ENCODE peak calls at places on chromosome 19, in nine cellular contexts. One of them, this sample, is unnamed.

GRCh38 chr19:34135401-34135800 is 36.9 kb upstream of the LSM14A start:
- DNase-seq in retinal pigment epithelial cell: no peak
- DNase-seq in CD4-positive, alpha-beta T cell: no peak
- DNase-seq in astrocyte of the cerebellum: no peak
- DNase-seq in A549: no peak
- DNase-seq in GM12865: no peak
- DNase-seq in activated CD8-positive, alpha-beta T cell treated with anti-CD3 and anti-CD28 coated beads for 36 hours: no peak
- DNase-seq in WTC11: no peak
- DNase-seq in IMR-90: no peak
- DNase-seq in this sample: no peak

GRCh38 chr19:42360787-42361544 is 29.1 kb downstream of the CNFN start:
- DNase-seq in astrocyte of the cerebellum: no peak
- DNase-seq in WTC11: peak; percentile 79
- DNase-seq in activated CD8-positive, alpha-beta T cell treated with anti-CD3 and anti-CD28 coated beads for 36 hours: no peak
- DNase-seq in GM12865: no peak
- DNase-seq in IMR-90: no peak
- DNase-seq in retinal pigment epithelial cell: no peak
- DNase-seq in A549: no peak
- DNase-seq in CD4-positive, alpha-beta T cell: no peak
- DNase-seq in this sample: no peak

GRCh38 chr19:34254552-34255432 is at the start of gene GARRE1:
- DNase-seq in GM12865: peak; percentile 84
- DNase-seq in astrocyte of the cerebellum: no peak
- DNase-seq in WTC11: peak; percentile 53
- DNase-seq in IMR-90: peak; percentile 24
- DNase-seq in activated CD8-positive, alpha-beta T cell treated with anti-CD3 and anti-CD28 coated beads for 36 hours: peak; percentile 88
- DNase-seq in CD4-positive, alpha-beta T cell: no peak
- DNase-seq in retinal pigment epithelial cell: no peak
- DNase-seq in A549: peak; percentile 96
- DNase-seq in this sample: peak; percentile 44

GRCh38 chr19:55618426-55618825 is 5.9 kb downstream of the ZNF784 start:
- DNase-seq in WTC11: no peak
- DNase-seq in GM12865: no peak
- DNase-seq in retinal pigment epithelial cell: no peak
- DNase-seq in activated CD8-positive, alpha-beta T cell treated with anti-CD3 and anti-CD28 coated beads for 36 hours: no peak
- DNase-seq in IMR-90: no peak
- DNase-seq in CD4-positive, alpha-beta T cell: no peak
- DNase-seq in A549: no peak
- DNase-seq in astrocyte of the cerebellum: no peak
- DNase-seq in this sample: no peak

GRCh38 chr19:5692785-5693194 is 2.7 kb downstream of the RPL36 start:
- DNase-seq in astrocyte of the cerebellum: no peak
- DNase-seq in WTC11: no peak
- DNase-seq in CD4-positive, alpha-beta T cell: no peak
- DNase-seq in IMR-90: no peak
- DNase-seq in A549: no peak
- DNase-seq in retinal pigment epithelial cell: no peak
- DNase-seq in activated CD8-positive, alpha-beta T cell treated with anti-CD3 and anti-CD28 coated beads for 36 hours: peak; percentile 24
- DNase-seq in GM12865: no peak
- DNase-seq in this sample: no peak

GRCh38 chr19:37845932-37846331 is 60.5 kb downstream of the WDR87 start:
- DNase-seq in activated CD8-positive, alpha-beta T cell treated with anti-CD3 and anti-CD28 coated beads for 36 hours: no peak
- DNase-seq in A549: no peak
- DNase-seq in astrocyte of the cerebellum: no peak
- DNase-seq in WTC11: no peak
- DNase-seq in retinal pigment epithelial cell: no peak
- DNase-seq in GM12865: no peak
- DNase-seq in CD4-positive, alpha-beta T cell: no peak
- DNase-seq in IMR-90: peak; percentile 24
- DNase-seq in this sample: no peak

GRCh38 chr19:15779756-15780476 is 7.5 kb upstream of the OR10H5 start:
- DNase-seq in GM12865: no peak
- DNase-seq in astrocyte of the cerebellum: no peak
- DNase-seq in retinal pigment epithelial cell: no peak
- DNase-seq in IMR-90: no peak
- DNase-seq in CD4-positive, alpha-beta T cell: no peak
- DNase-seq in activated CD8-positive, alpha-beta T cell treated with anti-CD3 and anti-CD28 coated beads for 36 hours: no peak
- DNase-seq in WTC11: no peak
- DNase-seq in A549: no peak
- DNase-seq in this sample: no peak

GRCh38 chr19:55070755-55071502 is 4.7 kb upstream of the EPS8L1 start:
- DNase-seq in GM12865: no peak
- DNase-seq in CD4-positive, alpha-beta T cell: no peak
- DNase-seq in WTC11: no peak
- DNase-seq in retinal pigment epithelial cell: no peak
- DNase-seq in astrocyte of the cerebellum: no peak
- DNase-seq in activated CD8-positive, alpha-beta T cell treated with anti-CD3 and anti-CD28 coated beads for 36 hours: no peak
- DNase-seq in IMR-90: peak; percentile 58
- DNase-seq in A549: peak; percentile 81
- DNase-seq in this sample: no peak

GRCh38 chr19:48624791-48625723 is 5.8 kb downstream of the SPHK2 start:
- DNase-seq in WTC11: no peak
- DNase-seq in A549: no peak
- DNase-seq in activated CD8-positive, alpha-beta T cell treated with anti-CD3 and anti-CD28 coated beads for 36 hours: no peak
- DNase-seq in retinal pigment epithelial cell: no peak
- DNase-seq in IMR-90: no peak
- DNase-seq in astrocyte of the cerebellum: no peak
- DNase-seq in GM12865: no peak
- DNase-seq in CD4-positive, alpha-beta T cell: no peak
- DNase-seq in this sample: no peak

GRCh38 chr19:48625891-48626327 is 6.6 kb downstream of the SPHK2 start:
- DNase-seq in WTC11: no peak
- DNase-seq in IMR-90: no peak
- DNase-seq in A549: no peak
- DNase-seq in CD4-positive, alpha-beta T cell: no peak
- DNase-seq in GM12865: no peak
- DNase-seq in activated CD8-positive, alpha-beta T cell treated with anti-CD3 and anti-CD28 coated beads for 36 hours: no peak
- DNase-seq in retinal pigment epithelial cell: no peak
- DNase-seq in astrocyte of the cerebellum: no peak
- DNase-seq in this sample: no peak

GRCh38 chr19:48623556-48624066 is 4.3 kb downstream of the SPHK2 start:
- DNase-seq in retinal pigment epithelial cell: no peak
- DNase-seq in CD4-positive, alpha-beta T cell: no peak
- DNase-seq in astrocyte of the cerebellum: no peak
- DNase-seq in GM12865: no peak
- DNase-seq in IMR-90: no peak
- DNase-seq in A549: no peak
- DNase-seq in activated CD8-positive, alpha-beta T cell treated with anti-CD3 and anti-CD28 coated beads for 36 hours: no peak
- DNase-seq in WTC11: no peak
- DNase-seq in this sample: no peak

GRCh38 chr19:48627211-48627864 is 8.0 kb downstream of the SPHK2 start:
- DNase-seq in retinal pigment epithelial cell: no peak
- DNase-seq in GM12865: no peak
- DNase-seq in IMR-90: no peak
- DNase-seq in CD4-positive, alpha-beta T cell: no peak
- DNase-seq in A549: no peak
- DNase-seq in astrocyte of the cerebellum: no peak
- DNase-seq in WTC11: no peak
- DNase-seq in activated CD8-positive, alpha-beta T cell treated with anti-CD3 and anti-CD28 coated beads for 36 hours: peak; percentile 75
- DNase-seq in this sample: no peak

DNA sequence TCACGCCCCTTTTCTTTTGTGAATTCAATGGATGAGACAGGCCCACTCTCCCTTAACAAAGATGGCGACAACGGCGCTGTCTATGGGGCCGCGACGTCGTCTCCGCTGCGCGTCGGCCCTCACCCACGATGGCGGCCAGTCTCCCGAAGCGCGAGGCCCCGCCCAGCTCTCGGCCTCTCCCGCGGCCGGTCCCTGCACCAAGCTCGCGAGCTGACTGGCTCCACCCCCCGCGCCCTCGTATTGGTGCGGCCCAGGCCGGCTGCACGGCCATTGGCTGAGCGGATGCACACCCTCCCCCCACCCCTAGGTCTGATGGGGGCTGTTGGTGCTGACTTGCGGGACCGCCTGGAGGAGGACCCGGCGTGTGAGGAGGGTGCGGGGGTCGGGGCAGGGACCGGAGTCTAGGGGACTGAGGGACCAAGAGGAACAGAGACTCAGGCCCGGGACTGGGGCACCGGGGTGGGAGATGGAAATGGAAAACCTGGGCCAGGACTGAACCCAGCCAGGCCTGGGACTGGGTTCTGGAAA is 4.8 kb downstream of the SPHK2 start:
- DNase-seq in CD4-positive, alpha-beta T cell: peak; percentile 95
- DNase-seq in GM12865: peak; percentile 98
- DNase-seq in astrocyte of the cerebellum: peak; percentile 95
- DNase-seq in IMR-90: peak; percentile 97
- DNase-seq in WTC11: peak; percentile 100
- DNase-seq in retinal pigment epithelial cell: peak; percentile 85
- DNase-seq in activated CD8-positive, alpha-beta T cell treated with anti-CD3 and anti-CD28 coated beads for 36 hours: peak; percentile 98
- DNase-seq in A549: peak; percentile 93
- DNase-seq in this sample: peak; percentile 96
- TF ChIP-seq CTCF in CD4-positive, alpha-beta T cell: no peak
- TF ChIP-seq CTCF in GM12865: no peak
- TF ChIP-seq CTCF in astrocyte of the cerebellum: no peak
- TF ChIP-seq CTCF in IMR-90: no peak
- TF ChIP-seq CTCF in WTC11: no peak
- TF ChIP-seq CTCF in retinal pigment epithelial cell: no peak
- TF ChIP-seq CTCF in activated CD8-positive, alpha-beta T cell treated with anti-CD3 and anti-CD28 coated beads for 36 hours: no peak
- TF ChIP-seq CTCF in A549: no peak
- TF ChIP-seq CTCF in this sample: no peak

DNA sequence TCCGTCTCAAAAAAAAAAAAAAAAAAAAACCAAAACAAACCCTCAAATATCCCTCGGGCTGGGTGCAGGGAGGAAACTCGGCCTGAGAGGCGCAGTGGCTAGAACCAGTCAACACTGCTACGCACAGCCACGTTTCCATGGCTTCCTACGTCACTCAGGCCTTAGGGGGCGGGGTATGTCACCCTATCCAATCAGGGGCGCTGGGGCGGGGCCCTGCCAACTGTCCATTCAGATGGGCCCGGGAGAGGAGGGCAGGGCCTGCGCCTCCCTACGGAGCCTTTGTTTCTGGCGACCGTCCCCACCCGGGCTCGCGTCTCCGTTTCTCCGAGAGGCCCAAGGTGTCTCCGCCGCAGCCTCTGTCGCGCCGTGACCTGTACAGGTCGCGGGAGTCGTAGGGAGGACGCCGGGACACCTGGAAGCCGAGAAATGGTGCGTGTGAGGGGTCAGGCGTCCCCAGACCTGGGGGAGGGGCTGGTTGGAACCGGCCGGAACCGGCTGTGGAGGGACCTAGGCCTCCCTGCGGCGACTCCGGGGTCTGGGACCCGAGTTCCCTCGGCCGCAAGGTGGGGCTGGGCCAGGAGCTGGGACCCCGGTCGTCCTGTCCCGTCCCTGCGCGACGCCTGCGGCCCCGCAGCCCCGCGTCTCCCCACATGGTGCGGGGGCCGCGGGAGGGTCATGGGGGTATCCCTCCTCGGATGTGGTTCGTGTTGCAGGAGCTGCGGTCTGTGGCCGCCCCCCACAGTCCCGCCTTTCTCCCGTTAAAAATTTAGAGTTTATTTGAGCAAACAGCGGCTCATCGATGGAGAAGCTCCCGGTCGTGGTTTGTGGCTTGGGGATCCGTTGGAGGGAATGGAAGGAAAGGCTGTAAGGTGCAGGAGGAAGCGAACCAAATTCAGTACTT is at the start of gene ZNF627:
- DNase-seq in A549: peak; percentile 94
- DNase-seq in activated CD8-positive, alpha-beta T cell treated with anti-CD3 and anti-CD28 coated beads for 36 hours: peak; percentile 100
- DNase-seq in retinal pigment epithelial cell: peak; percentile 93
- DNase-seq in IMR-90: peak; percentile 98
- DNase-seq in WTC11: peak; percentile 100
- DNase-seq in astrocyte of the cerebellum: peak; percentile 95
- DNase-seq in CD4-positive, alpha-beta T cell: peak; percentile 95
- DNase-seq in GM12865: peak; percentile 99
- DNase-seq in this sample: peak; percentile 95
- TF ChIP-seq CTCF in A549: no peak
- TF ChIP-seq CTCF in activated CD8-positive, alpha-beta T cell treated with anti-CD3 and anti-CD28 coated beads for 36 hours: peak; percentile 5
- TF ChIP-seq CTCF in retinal pigment epithelial cell: peak; percentile 18
- TF ChIP-seq CTCF in IMR-90: peak; percentile 16
- TF ChIP-seq CTCF in WTC11: no peak
- TF ChIP-seq CTCF in astrocyte of the cerebellum: no peak
- TF ChIP-seq CTCF in CD4-positive, alpha-beta T cell: no peak
- TF ChIP-seq CTCF in GM12865: peak; percentile 5
- TF ChIP-seq CTCF in this sample: no peak

GRCh38 chr19:7640803-7641202 is 3.9 kb downstream of the STXBP2 start:
- DNase-seq in astrocyte of the cerebellum: no peak
- DNase-seq in A549: no peak
- DNase-seq in retinal pigment epithelial cell: no peak
- DNase-seq in activated CD8-positive, alpha-beta T cell treated with anti-CD3 and anti-CD28 coated beads for 36 hours: no peak
- DNase-seq in GM12865: no peak
- DNase-seq in WTC11: no peak
- DNase-seq in IMR-90: no peak
- DNase-seq in CD4-positive, alpha-beta T cell: no peak
- DNase-seq in this sample: no peak

GRCh38 chr19:7642295-7643046 is 5.6 kb downstream of the STXBP2 start:
- DNase-seq in A549: no peak
- DNase-seq in activated CD8-positive, alpha-beta T cell treated with anti-CD3 and anti-CD28 coated beads for 36 hours: no peak
- DNase-seq in IMR-90: no peak
- DNase-seq in GM12865: no peak
- DNase-seq in astrocyte of the cerebellum: no peak
- DNase-seq in retinal pigment epithelial cell: no peak
- DNase-seq in WTC11: no peak
- DNase-seq in CD4-positive, alpha-beta T cell: no peak
- DNase-seq in this sample: no peak

GRCh38 chr19:7639863-7640348 is 3.0 kb downstream of the STXBP2 start:
- DNase-seq in GM12865: no peak
- DNase-seq in IMR-90: no peak
- DNase-seq in astrocyte of the cerebellum: no peak
- DNase-seq in WTC11: no peak
- DNase-seq in A549: no peak
- DNase-seq in activated CD8-positive, alpha-beta T cell treated with anti-CD3 and anti-CD28 coated beads for 36 hours: no peak
- DNase-seq in CD4-positive, alpha-beta T cell: no peak
- DNase-seq in retinal pigment epithelial cell: no peak
- DNase-seq in this sample: no peak

GRCh38 chr19:7638802-7639465 is 2.0 kb downstream of the STXBP2 start:
- DNase-seq in activated CD8-positive, alpha-beta T cell treated with anti-CD3 and anti-CD28 coated beads for 36 hours: no peak
- DNase-seq in astrocyte of the cerebellum: no peak
- DNase-seq in CD4-positive, alpha-beta T cell: no peak
- DNase-seq in WTC11: no peak
- DNase-seq in A549: no peak
- DNase-seq in retinal pigment epithelial cell: no peak
- DNase-seq in GM12865: no peak
- DNase-seq in IMR-90: no peak
- DNase-seq in this sample: peak; percentile 93

GRCh38 chr19:7641288-7642276 is 4.7 kb downstream of the STXBP2 start:
- DNase-seq in activated CD8-positive, alpha-beta T cell treated with anti-CD3 and anti-CD28 coated beads for 36 hours: no peak
- DNase-seq in A549: no peak
- DNase-seq in retinal pigment epithelial cell: no peak
- DNase-seq in CD4-positive, alpha-beta T cell: no peak
- DNase-seq in astrocyte of the cerebellum: no peak
- DNase-seq in WTC11: peak; percentile 66
- DNase-seq in IMR-90: no peak
- DNase-seq in GM12865: no peak
- DNase-seq in this sample: no peak
- TF ChIP-seq CTCF in activated CD8-positive, alpha-beta T cell treated with anti-CD3 and anti-CD28 coated beads for 36 hours: no peak
- TF ChIP-seq CTCF in A549: no peak
- TF ChIP-seq CTCF in retinal pigment epithelial cell: peak; percentile 22
- TF ChIP-seq CTCF in CD4-positive, alpha-beta T cell: no peak
- TF ChIP-seq CTCF in astrocyte of the cerebellum: no peak
- TF ChIP-seq CTCF in WTC11: peak; percentile 31
- TF ChIP-seq CTCF in IMR-90: peak; percentile 6
- TF ChIP-seq CTCF in GM12865: no peak
- TF ChIP-seq CTCF in this sample: no peak

DNA sequence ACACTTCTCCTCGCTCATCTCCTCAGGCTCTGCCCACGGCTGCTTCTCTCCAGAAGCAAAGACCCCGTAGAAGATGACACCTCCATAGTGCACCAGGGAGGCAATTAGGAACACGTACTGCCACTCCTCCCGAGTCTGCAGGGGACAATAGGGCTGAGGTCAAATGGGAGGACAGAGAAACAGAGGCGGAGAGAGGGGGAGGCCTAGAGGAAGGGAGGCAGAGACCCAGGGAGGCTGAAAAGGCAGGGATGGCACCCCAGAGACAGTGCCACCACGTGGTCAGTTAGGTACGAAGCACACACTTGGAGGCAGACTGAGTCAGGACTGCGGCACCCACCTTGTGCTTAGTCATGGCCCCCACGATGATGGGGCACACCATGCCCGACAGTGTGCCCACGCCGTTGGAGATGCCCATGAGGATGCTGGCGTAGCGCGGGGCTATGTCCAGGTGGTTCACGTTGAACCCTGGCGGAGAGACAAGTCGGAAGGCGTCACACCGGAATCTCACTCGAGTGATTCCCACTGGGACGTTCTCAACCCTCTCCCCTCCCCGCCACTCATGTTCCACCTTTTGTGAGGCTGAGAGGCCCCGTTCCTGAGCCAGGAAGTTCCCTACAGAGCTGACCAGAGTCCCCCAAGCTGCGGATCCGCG is 5.6 kb downstream of the GFY start:
- DNase-seq in GM12865: no peak
- DNase-seq in A549: no peak
- DNase-seq in IMR-90: no peak
- DNase-seq in activated CD8-positive, alpha-beta T cell treated with anti-CD3 and anti-CD28 coated beads for 36 hours: peak; percentile 66
- DNase-seq in CD4-positive, alpha-beta T cell: no peak
- DNase-seq in astrocyte of the cerebellum: no peak
- DNase-seq in retinal pigment epithelial cell: no peak
- DNase-seq in WTC11: no peak
- DNase-seq in this sample: no peak
- TF ChIP-seq CTCF in GM12865: peak; percentile 38
- TF ChIP-seq CTCF in A549: peak; percentile 46
- TF ChIP-seq CTCF in IMR-90: peak; percentile 17
- TF ChIP-seq CTCF in activated CD8-positive, alpha-beta T cell treated with anti-CD3 and anti-CD28 coated beads for 36 hours: peak; percentile 30
- TF ChIP-seq CTCF in CD4-positive, alpha-beta T cell: peak; percentile 18
- TF ChIP-seq CTCF in astrocyte of the cerebellum: no peak
- TF ChIP-seq CTCF in retinal pigment epithelial cell: peak; percentile 27
- TF ChIP-seq CTCF in WTC11: peak; percentile 21
- TF ChIP-seq CTCF in this sample: no peak